ENCODE peak calls at places on chromosomes 1 and 21, in five cellular contexts. R is HepG2, Q is GM12878, P is transverse colon, G is spleen. H is an unnamed sample.

GRCh38 chr1:77825356-77825709 is 45.9 kb downstream of the MIGA1 start:
- DNase-seq in R (peak; percentile 44), Q (peak; percentile 1), P (peak; percentile 10), G (no peak), H (no peak)

GRCh38 chr1:9256332-9256731 is 21.8 kb downstream of the H6PD start:
- DNase-seq in R (no peak), Q (no peak), P (no peak), G (peak; percentile 52), H (no peak)

GRCh38 chr1:230858918-230859819 is 9.2 kb downstream of the C1orf198 start:
- DNase-seq in R (no peak), Q (no peak), P (no peak), G (no peak), H (no peak)

GRCh38 chr1:210339500-210339899 is 10.8 kb downstream of the HHAT start:
- DNase-seq in R (no peak), Q (no peak), P (no peak), G (no peak), H (no peak)

GRCh38 chr1:83641206-83641658 is 357.7 kb downstream of the TTLL7 start:
- DNase-seq in R (no peak), Q (no peak), P (no peak), G (no peak), H (no peak)

GRCh38 chr1:106861110-106861509 is 195.4 kb upstream of the PRMT6 start:
- DNase-seq in R (no peak), Q (no peak), P (no peak), G (no peak), H (no peak)

GRCh38 chr1:234481771-234482170 is 2.8 kb upstream of the TARBP1 start:
- DNase-seq in R (no peak), Q (no peak), P (no peak), G (no peak), H (no peak)

GRCh38 chr1:227245613-227246320 is 72.5 kb downstream of the CDC42BPA start:
- DNase-seq in R (no peak), Q (no peak), P (no peak), G (no peak), H (no peak)

GRCh38 chr1:44808063-44808937 is at the start of gene BTBD19:
- DNase-seq in R (peak; percentile 84), Q (no peak), P (peak; percentile 64), G (peak; percentile 90), H (peak; percentile 94)

GRCh38 chr1:38243106-38243505 is 196.5 kb upstream of the POU3F1 start:
- DNase-seq in R (no peak), Q (no peak), P (peak; percentile 69), G (no peak), H (no peak)

GRCh38 chr1:43509740-43510375 is 20.8 kb upstream of the PTPRF start:
- DNase-seq in R (no peak), Q (peak; percentile 68), P (peak; percentile 54), G (no peak), H (no peak)

GRCh38 chr1:37498872-37499617 is 15.5 kb downstream of the MEAF6 start:
- DNase-seq in R (no peak), Q (no peak), P (peak; percentile 56), G (no peak), H (no peak)

GRCh38 chr1:8871539-8871935 is 6.9 kb downstream of the ENO1 start:
- DNase-seq in R (no peak), Q (no peak), P (peak; percentile 68), G (no peak), H (no peak)

GRCh38 chr1:91173379-91173890 is 151.6 kb upstream of the ZNF644 start:
- DNase-seq in R (no peak), Q (no peak), P (no peak), G (no peak), H (no peak)

GRCh38 chr1:64019818-64020217 is 183.6 kb upstream of the UBE2U start:
- DNase-seq in R (no peak), Q (peak; percentile 3), P (peak; percentile 18), G (no peak), H (peak; percentile 71)

GRCh38 chr1:91124290-91124975 is 102.6 kb upstream of the ZNF644 start:
- DNase-seq in R (no peak), Q (no peak), P (no peak), G (no peak), H (no peak)

GRCh38 chr1:15290382-15290781 is 43.4 kb downstream of the FHAD1 start:
- DNase-seq in R (no peak), Q (no peak), P (no peak), G (no peak), H (no peak)

GRCh38 chr1:38077523-38078147 is 31.0 kb upstream of the POU3F1 start:
- DNase-seq in R (no peak), Q (no peak), P (no peak), G (no peak), H (no peak)

DNA sequence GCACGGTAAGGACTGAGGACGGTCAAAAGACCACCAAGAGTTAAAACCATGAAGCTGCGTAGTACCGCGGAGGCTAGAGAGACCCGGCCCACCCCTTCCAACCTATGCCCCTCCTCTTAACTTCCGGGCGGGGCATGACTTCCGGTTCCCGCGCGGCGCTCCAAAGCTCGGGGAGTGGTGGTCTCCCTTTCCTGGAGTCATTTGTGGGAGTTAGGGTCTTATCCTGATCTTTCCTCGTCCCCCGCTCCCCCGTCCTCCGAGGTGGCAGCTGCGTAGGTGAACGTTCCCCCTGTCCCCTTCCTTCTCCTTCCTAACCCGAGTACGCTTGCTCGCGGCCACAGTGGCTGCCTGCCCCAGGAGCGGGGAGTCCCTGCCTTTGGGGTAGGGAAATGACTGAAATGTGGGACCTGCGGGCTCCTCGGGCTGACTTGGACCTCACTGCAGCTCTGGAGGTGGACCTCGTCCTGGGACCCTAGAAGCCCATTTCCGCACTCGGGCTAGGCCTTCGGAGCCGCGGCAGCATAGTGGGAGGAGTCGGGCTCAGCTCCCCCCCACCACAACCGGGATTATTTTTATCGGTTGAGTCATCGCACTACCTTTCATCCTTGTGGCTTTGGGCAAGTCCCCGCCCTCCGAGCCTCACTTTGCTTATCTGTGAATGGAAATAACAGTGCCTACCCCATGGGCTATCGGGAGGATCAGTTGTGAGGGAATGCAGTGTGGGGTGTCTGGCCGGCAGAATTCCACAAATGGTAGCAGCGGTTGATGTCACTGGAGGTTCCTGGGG is 24.1 kb downstream of the CELA3A start:
- DNase-seq in R (peak; percentile 89), Q (peak; percentile 89), P (peak; percentile 88), G (peak; percentile 93), H (peak; percentile 93)
- TF ChIP-seq POLR2AphosphoS5 in R (peak; percentile 91), Q (peak; percentile 94), P (peak; percentile 89), G (peak; percentile 88), H (peak; percentile 99)

DNA sequence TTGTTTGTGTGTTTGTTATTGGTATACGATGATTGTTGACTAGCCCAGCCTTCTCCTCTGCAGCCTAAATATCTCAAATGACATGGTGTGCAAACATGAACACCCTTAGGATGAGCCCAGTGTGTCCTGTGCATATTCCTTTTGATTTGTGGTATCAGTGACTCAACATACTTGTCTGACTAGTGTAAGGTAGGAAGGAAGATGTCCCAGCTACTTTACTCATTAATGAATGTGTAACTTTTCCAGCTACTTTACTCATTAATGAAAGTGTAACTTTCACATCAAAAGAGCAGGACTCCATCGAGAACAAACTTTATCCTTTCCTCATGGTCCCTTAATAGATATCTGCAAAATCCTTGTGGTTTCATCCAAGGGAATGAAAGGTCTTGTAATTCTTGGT is 2.7 kb upstream of the ZNF692 start:
- DNase-seq in R (no peak), Q (no peak), P (no peak), G (no peak), H (no peak)
- H3K9me3 ChIP-seq in R (no peaks in the 10 kb centered on the region), Q (no peaks in the 10 kb centered on the region), P (no peaks in the 10 kb centered on the region), G (no peaks in the 10 kb centered on the region), H (no peaks in the 10 kb centered on the region)

GRCh38 chr1:96010000-96010399 is 711.6 kb upstream of the PTBP2 start:
- DNase-seq in R (no peak), Q (no peak), P (no peak), G (no peak), H (no peak)
- H3K27ac ChIP-seq in R (no peak overlapping the region), Q (no peak overlapping the region), P (no peak overlapping the region), G (no peak overlapping the region), H (no peak overlapping the region)

DNA sequence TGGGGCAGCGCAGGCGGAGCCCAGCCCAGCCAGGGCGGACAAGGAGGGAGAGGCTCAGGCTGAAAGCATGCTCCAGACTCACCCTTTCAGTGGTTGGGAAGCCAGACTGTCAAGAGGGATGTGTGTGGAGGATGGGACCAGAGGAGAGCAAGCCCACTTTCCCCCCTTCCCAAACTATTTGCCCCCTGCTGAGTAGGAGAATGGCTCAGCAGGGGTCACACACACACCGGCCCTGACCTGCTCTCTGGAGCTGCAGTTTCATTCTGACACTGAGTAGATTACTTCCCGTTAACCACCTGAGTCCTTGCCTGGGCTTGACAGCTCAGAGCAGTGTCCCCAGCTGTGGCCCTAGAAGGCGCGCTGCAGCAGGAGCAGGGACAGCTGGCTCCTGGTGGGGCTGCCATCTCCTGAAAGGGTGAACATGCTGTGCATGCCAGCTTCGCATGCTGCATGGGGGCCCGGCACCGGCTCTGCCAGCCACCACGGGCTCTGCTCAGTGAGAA is 51.6 kb upstream of the CNTN2 start:
- DNase-seq in R (no peak), Q (no peak), P (no peak), G (no peak), H (no peak)
- TF ChIP-seq POLR2AphosphoS5 in R (no peak), Q (no peak), P (no peak), G (no peak), H (no peak)

GRCh38 chr21:18449586-18449985 is 46.0 kb upstream of the TMPRSS15 start:
- DNase-seq in R (no peak), Q (no peak), P (no peak), G (no peak), H (no peak)

GRCh38 chr21:18451679-18452078 is 48.1 kb upstream of the TMPRSS15 start:
- DNase-seq in R (no peak), Q (no peak), P (no peak), G (no peak), H (no peak)
- H3K9me3 ChIP-seq in R (peaks cover 81% of the 10 kb centered on the region), Q (no peaks in the 10 kb centered on the region), P (no peaks in the 10 kb centered on the region), G (peaks cover 11% of the 10 kb centered on the region), H (no peaks in the 10 kb centered on the region)

DNA sequence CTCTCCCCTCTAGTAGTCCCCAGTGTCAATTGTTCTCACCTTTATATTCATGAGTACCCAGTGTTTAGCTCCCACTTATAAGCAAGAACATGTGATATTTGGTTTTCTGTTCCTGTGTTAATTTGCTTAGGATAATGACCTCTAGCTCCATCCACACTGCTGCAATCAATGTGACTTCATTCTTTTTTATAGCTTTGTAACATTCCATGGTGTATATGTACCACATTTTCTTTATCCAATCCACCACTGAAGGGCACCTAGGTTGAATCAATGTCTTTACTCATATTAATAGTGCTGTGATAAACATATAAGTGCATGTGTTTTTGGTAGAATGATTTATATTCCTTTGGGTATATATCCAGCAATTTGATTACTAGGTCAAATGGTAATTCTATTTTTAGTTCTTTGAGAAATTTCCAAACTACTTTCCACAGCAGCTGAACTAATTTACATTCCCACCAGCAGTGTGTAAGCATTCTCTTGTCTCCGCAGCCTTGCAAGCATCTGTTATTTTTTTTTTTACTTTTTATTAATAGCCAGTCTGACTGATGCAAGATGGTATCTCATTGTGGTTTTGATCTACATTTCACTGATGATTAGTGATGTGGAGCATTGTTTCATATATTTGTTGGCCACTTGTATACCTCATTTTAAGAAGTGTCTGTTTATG is 277.7 kb downstream of the LTN1 start:
- DNase-seq in R (no peak), Q (no peak), P (no peak), G (no peak), H (no peak)
- H3K27ac ChIP-seq in R (no peak overlapping the region), Q (no peak overlapping the region), P (no peak overlapping the region), G (no peak overlapping the region), H (no peak overlapping the region)

H was measured in sigmoid colon.